ENCODE peak calls at places on chromosome 22, in ten cellular contexts. D, M, F, T, G, L, E, B, A and H are unnamed samples.

GRCh38 chr22:36569999-36570398 is 41.0 kb upstream of the EIF3D start:
- DNase-seq in E (peak), F (peak), B (peak), A (peak), L (no peak), D (no peak), G (peak), M (no peak), T (peak), H (no peak)

GRCh38 chr22:40674274-40674673 is 5.0 kb upstream of the MCHR1 start:
- DNase-seq in T (no peak), A (no peak), L (no peak), F (no peak), D (no peak), G (no peak), M (no peak), B (no peak), E (no peak), H (no peak)

GRCh38 chr22:21669026-21669425 is 3.2 kb downstream of the PPIL2 start:
- DNase-seq in T (no peak), M (no peak), A (no peak), B (no peak), G (no peak), D (no peak), E (no peak), F (no peak), L (no peak), H (no peak)

GRCh38 chr22:29096736-29097669 is 24.2 kb downstream of the KREMEN1 start:
- DNase-seq in B (peak), L (no peak), G (peak), D (no peak), A (peak), F (no peak), E (no peak), T (no peak), M (no peak), H (no peak)

GRCh38 chr22:48652796-48653195 is 1174.9 kb downstream of the BRD1 start:
- DNase-seq in F (no peak), L (no peak), E (no peak), B (no peak), A (no peak), T (no peak), D (no peak), M (no peak), G (no peak), H (no peak)

GRCh38 chr22:48511781-48512327 is 1315.8 kb downstream of the BRD1 start:
- DNase-seq in G (no peak), M (no peak), F (no peak), D (no peak), L (no peak), B (no peak), E (no peak), T (no peak), A (no peak), H (no peak)

GRCh38 chr22:21876486-21877176 is 9.2 kb upstream of the MAPK1 start:
- DNase-seq in G (peak), D (no peak), E (peak), A (peak), M (no peak), T (no peak), F (no peak), L (no peak), B (no peak), H (no peak)

GRCh38 chr22:25348391-25348790 is 129.0 kb downstream of the CRYBB2 start:
- DNase-seq in D (peak), L (no peak), E (no peak), T (no peak), B (no peak), G (no peak), A (no peak), F (no peak), M (no peak), H (no peak)

GRCh38 chr22:46891382-46891951 is 129.0 kb downstream of the TBC1D22A start:
- DNase-seq in E (no peak), L (no peak), D (peak), A (no peak), T (no peak), B (no peak), M (no peak), G (no peak), F (no peak), H (no peak)

GRCh38 chr22:38316340-38317236 is 645 bp downstream of the CSNK1E start:
- DNase-seq in M (peak), D (peak), L (peak), T (peak), A (peak), E (peak), F (peak), B (peak), G (peak), H (no peak)

GRCh38 chr22:25235547-25236290 is 16.3 kb downstream of the CRYBB2 start:
- DNase-seq in A (peak), D (peak), B (peak), E (peak), G (peak), M (peak), F (peak), T (peak), L (peak), H (peak)

GRCh38 chr22:41920271-41920976 is 5.5 kb upstream of the SHISA8 start:
- DNase-seq in M (peak), E (no peak), L (no peak), A (no peak), D (no peak), F (no peak), T (no peak), B (no peak), G (no peak), H (no peak)

GRCh38 chr22:41916745-41917358 is 2.0 kb upstream of the SHISA8 start:
- DNase-seq in L (no peak), M (no peak), E (no peak), A (no peak), D (no peak), B (no peak), F (no peak), G (no peak), T (no peak), H (no peak)

GRCh38 chr22:41917375-41917905 is 2.6 kb upstream of the SHISA8 start:
- DNase-seq in B (no peak), T (no peak), G (no peak), M (no peak), F (no peak), E (no peak), A (no peak), D (no peak), L (no peak), H (no peak)

GRCh38 chr22:41917906-41918791 is 3.3 kb upstream of the SHISA8 start:
- DNase-seq in A (peak), B (no peak), F (no peak), T (peak), L (no peak), G (peak), E (peak), D (peak), M (peak), H (no peak)

DNA sequence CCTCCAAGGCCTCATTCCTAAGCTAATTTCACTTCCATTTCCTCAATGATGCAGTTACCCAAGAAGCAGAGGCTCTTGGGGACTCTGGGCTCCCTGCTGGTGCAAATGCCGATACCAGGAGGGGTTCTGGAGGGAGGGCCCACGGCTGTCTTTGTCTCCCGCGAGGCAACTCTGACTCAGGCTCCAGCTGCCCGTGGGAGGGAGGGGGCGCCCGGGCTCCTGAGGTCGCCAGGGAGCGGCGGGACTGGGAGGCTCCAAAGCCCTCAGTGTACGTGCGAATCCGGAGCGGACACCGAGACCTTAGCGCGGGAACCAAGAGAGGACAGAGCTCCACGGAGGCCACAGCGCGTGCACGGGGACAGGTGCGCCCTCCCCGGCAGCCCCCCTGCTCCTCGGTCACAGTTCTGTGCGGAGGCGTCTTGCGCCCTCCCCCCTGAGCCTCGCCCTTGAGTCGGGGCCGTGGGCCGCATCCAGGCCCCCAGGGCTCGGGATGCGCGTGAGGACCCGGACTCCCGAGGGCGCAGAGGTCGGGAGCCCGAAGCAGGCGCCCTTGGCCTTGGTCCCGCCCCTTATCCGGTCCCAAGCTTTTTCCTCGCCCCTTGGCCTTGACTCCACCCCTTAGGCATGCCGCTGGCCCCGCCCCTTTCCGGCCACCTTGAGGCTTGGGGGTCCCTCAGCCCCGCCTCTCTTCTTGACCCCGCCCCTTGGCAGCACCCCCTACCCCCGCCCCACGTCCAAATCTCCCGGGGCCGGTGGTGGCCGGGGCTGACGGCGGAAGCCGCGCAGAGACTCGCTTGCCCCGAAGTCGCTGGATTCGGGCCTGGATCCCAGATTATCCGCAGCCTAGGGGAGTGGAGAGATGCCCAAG is 4.7 kb upstream of the SHISA8 start:
- DNase-seq in D (no peak), E (no peak), L (peak), T (no peak), A (no peak), B (peak), G (peak), M (peak), F (peak), H (no peak)
- TF ChIP-seq CTCF in D (no peak), E (no peak), L (no peak), T (no peak), A (no peak), B (no peak), G (no peak), M (no peak), F (no peak), H (no peak)

GRCh38 chr22:44988671-44989070 is 21.1 kb downstream of the PHF21B start:
- DNase-seq in G (peak), E (no peak), D (no peak), T (no peak), A (peak), M (no peak), F (no peak), L (no peak), B (no peak), H (no peak)
- TF ChIP-seq CTCF in G (peak), E (no peak), D (peak), T (no peak), A (no peak), M (no peak), F (no peak), L (no peak), B (no peak), H (peak)

DNA sequence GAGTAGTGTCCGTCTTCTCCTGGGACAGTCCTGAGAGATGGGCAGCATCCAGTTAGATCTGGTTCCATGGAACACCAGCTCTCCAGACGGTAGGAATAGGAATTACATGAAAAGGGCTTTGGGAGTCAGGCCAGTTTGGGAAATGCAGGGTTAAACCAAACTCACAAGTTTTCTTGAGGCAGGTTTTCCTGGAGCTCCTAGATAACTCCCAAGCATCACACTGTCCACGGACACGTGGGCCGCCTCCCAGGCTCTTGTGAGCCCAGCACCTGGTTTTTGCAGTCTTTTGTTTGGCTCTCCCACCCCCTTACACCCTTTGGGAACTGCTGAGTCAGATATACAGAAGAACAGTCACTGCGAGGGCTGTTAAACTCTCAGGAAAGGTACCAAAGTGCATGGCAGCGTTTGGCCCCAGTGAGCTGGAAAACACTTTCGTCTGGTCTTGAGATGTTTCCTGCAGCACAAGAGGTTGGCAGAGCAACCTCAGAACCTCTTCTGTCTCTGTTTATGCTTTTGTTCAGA is 90.0 kb downstream of the BCR start:
- DNase-seq in E (no peak), M (no peak), T (no peak), F (no peak), L (no peak), B (no peak), G (peak), D (no peak), A (no peak), H (no peak)
- TF ChIP-seq CTCF in E (peak), M (no peak), T (no peak), F (no peak), L (no peak), B (peak), G (peak), D (no peak), A (no peak), H (peak)

GRCh38 chr22:50710221-50710620 is 27.8 kb upstream of the ACR start:
- DNase-seq in T (no peak), E (no peak), G (no peak), A (no peak), L (no peak), D (no peak), B (no peak), M (no peak), F (peak), H (peak)

GRCh38 chr22:50711446-50712340 is 26.3 kb upstream of the ACR start:
- DNase-seq in G (peak), A (no peak), L (no peak), M (no peak), T (no peak), F (peak), D (no peak), E (no peak), B (no peak), H (peak)

GRCh38 chr22:50712341-50713007 is 25.5 kb upstream of the ACR start:
- DNase-seq in T (no peak), A (no peak), M (no peak), B (no peak), L (no peak), G (no peak), F (peak), D (no peak), E (no peak), H (peak)

GRCh38 chr22:50708996-50709395 is 29.0 kb upstream of the ACR start:
- DNase-seq in M (no peak), F (peak), B (no peak), A (no peak), E (no peak), L (no peak), D (no peak), G (no peak), T (no peak), H (no peak)

GRCh38 chr22:50710886-50711285 is 27.1 kb upstream of the ACR start:
- DNase-seq in B (no peak), A (no peak), L (no peak), G (no peak), E (no peak), D (no peak), T (no peak), M (no peak), F (peak), H (peak)
- TF ChIP-seq CTCF in B (no peak), A (no peak), L (no peak), G (no peak), E (no peak), D (no peak), T (no peak), M (no peak), F (no peak), H (no peak)

GRCh38 chr22:18987765-18988164 is 51.7 kb upstream of the PRODH start:
- DNase-seq in D (no peak), M (no peak), G (peak), A (no peak), E (no peak), T (no peak), B (peak), L (no peak), F (no peak), H (no peak)
- TF ChIP-seq CTCF in D (no peak), M (peak), G (peak), A (no peak), E (peak), T (peak), B (peak), L (no peak), F (no peak), H (peak)

GRCh38 chr22:31104869-31105268 is 2.5 kb downstream of the SELENOM start:
- DNase-seq in B (peak), F (peak), A (no peak), D (no peak), L (no peak), G (no peak), E (no peak), M (no peak), T (no peak), H (no peak)
- TF ChIP-seq CTCF in B (peak), F (peak), A (no peak), D (peak), L (no peak), G (no peak), E (no peak), M (no peak), T (no peak), H (peak)